ENCODE peak calls at places on chromosomes 1 and 21, in seven cellular contexts. W is transverse colon; D is IMR-90; R is lower lobe of right lung; F is BE2C; K is CD8-positive, alpha-beta T cell; L is GM23338. O is an unnamed sample. For H3K4me1, the result is how much of the 10 kb centered on the place peaks cover.

GRCh38 chr1:226051356-226051755 is 11.2 kb upstream of the H3-3A start:
- DNase-seq in W (no peak), D (no peak), R (no peak), F (no peak), K (no peak), L (no peak), O (no peak)

GRCh38 chr1:42931911-42932422 is 26.7 kb downstream of the SLC2A1 start:
- DNase-seq in W (peak), D (no peak), R (peak), F (peak), K (peak), L (peak), O (no peak)

GRCh38 chr1:169860750-169861149 is 32.9 kb downstream of the SCYL3 start:
- DNase-seq in W (no peak), D (no peak), R (no peak), F (no peak), K (no peak), L (no peak), O (peak)

GRCh38 chr1:42295816-42296215 is 39.2 kb downstream of the FOXJ3 start:
- DNase-seq in W (no peak), D (no peak), R (no peak), F (no peak), K (no peak), L (no peak), O (no peak)

GRCh38 chr1:18956189-18957135 is at the start of gene IFFO2:
- DNase-seq in W (peak), D (peak), R (peak), F (peak), K (peak), L (peak), O (peak)

GRCh38 chr1:52996653-52997052 is 65.4 kb upstream of the PODN start:
- DNase-seq in W (no peak), D (peak), R (no peak), F (no peak), K (no peak), L (no peak), O (no peak)

GRCh38 chr1:233518344-233518743 is 95.6 kb upstream of the KCNK1 start:
- DNase-seq in W (peak), D (no peak), R (no peak), F (peak), K (no peak), L (peak), O (no peak)

GRCh38 chr1:97069312-97069711 is 347.7 kb downstream of the PTBP2 start:
- DNase-seq in W (no peak), D (no peak), R (no peak), F (no peak), K (no peak), L (no peak), O (no peak)

GRCh38 chr1:33288976-33289857 is 31.7 kb downstream of the A3GALT2 start:
- DNase-seq in W (no peak), D (no peak), R (no peak), F (no peak), K (no peak), L (no peak), O (no peak)

GRCh38 chr1:247906504-247907047 is 11.2 kb downstream of the OR2W3 start:
- DNase-seq in W (peak), D (peak), R (no peak), F (no peak), K (no peak), L (peak), O (no peak)

GRCh38 chr1:78918157-78918556 is 88.4 kb downstream of the ADGRL4 start:
- DNase-seq in W (no peak), D (peak), R (no peak), F (no peak), K (no peak), L (no peak), O (no peak)

GRCh38 chr1:42152907-42153597 is at the start of gene GUCA2B:
- DNase-seq in W (peak), D (no peak), R (no peak), F (no peak), K (no peak), L (no peak), O (no peak)

GRCh38 chr1:107936498-107937481 is 28.2 kb downstream of the VAV3 start:
- DNase-seq in W (peak), D (peak), R (no peak), F (no peak), K (peak), L (peak), O (no peak)

GRCh38 chr1:162679298-162679697 is 47.0 kb downstream of the DDR2 start:
- DNase-seq in W (no peak), D (no peak), R (no peak), F (no peak), K (no peak), L (no peak), O (no peak)

GRCh38 chr1:82775402-82776000 is 974.8 kb downstream of the ADGRL2 start:
- DNase-seq in W (peak), D (no peak), R (peak), F (peak), K (no peak), L (peak), O (peak)

GRCh38 chr1:204093421-204093717 is 20.5 kb downstream of the SOX13 start:
- DNase-seq in W (peak), D (no peak), R (no peak), F (peak), K (no peak), L (no peak), O (peak)

GRCh38 chr1:222454196-222454595 is 93.7 kb downstream of the HHIPL2 start:
- DNase-seq in W (no peak), D (peak), R (no peak), F (no peak), K (no peak), L (no peak), O (no peak)

GRCh38 chr1:53384796-53385195 is 56.9 kb upstream of the LRP8 start:
- DNase-seq in W (no peak), D (no peak), R (no peak), F (no peak), K (no peak), L (no peak), O (no peak)

GRCh38 chr1:81305997-81306452 is 494.7 kb upstream of the ADGRL2 start:
- DNase-seq in W (no peak), D (peak), R (no peak), F (peak), K (no peak), L (peak), O (no peak)

GRCh38 chr1:66088787-66089186 is 296.1 kb downstream of the PDE4B start:
- DNase-seq in W (no peak), D (no peak), R (no peak), F (no peak), K (no peak), L (no peak), O (no peak)

GRCh38 chr1:80212021-80212420 is 1205.5 kb upstream of the ADGRL4 start:
- DNase-seq in W (no peak), D (peak), R (no peak), F (no peak), K (no peak), L (no peak), O (no peak)

GRCh38 chr1:28735961-28736449 is 735 bp upstream of the YTHDF2 start:
- DNase-seq in W (no peak), D (no peak), R (no peak), F (no peak), K (no peak), L (peak), O (no peak)

GRCh38 chr1:161721738-161722343 is 497 bp downstream of the FCRLB start:
- DNase-seq in W (no peak), D (peak), R (no peak), F (no peak), K (no peak), L (no peak), O (no peak)

GRCh38 chr1:198598796-198599321 is 40.0 kb upstream of the PTPRC start:
- DNase-seq in W (no peak), D (no peak), R (no peak), F (no peak), K (no peak), L (no peak), O (no peak)

GRCh38 chr1:100861379-100861778 is 33.3 kb downstream of the EXTL2 start:
- DNase-seq in W (no peak), D (peak), R (no peak), F (no peak), K (no peak), L (no peak), O (no peak)

GRCh38 chr1:89692601-89693503 is 59.9 kb downstream of the LRRC8C start:
- DNase-seq in W (no peak), D (peak), R (no peak), F (peak), K (no peak), L (no peak), O (no peak)

GRCh38 chr1:99004270-99005141 is at the start of gene PLPPR5:
- DNase-seq in W (no peak), D (peak), R (no peak), F (peak), K (no peak), L (peak), O (no peak)

GRCh38 chr1:29890201-29890959 is 654.1 kb downstream of the PTPRU start:
- DNase-seq in W (no peak), D (no peak), R (no peak), F (no peak), K (no peak), L (no peak), O (no peak)

GRCh38 chr21:32888971-32889370 is 117.4 kb upstream of the PAXBP1 start:
- DNase-seq in W (no peak), D (no peak), R (no peak), F (no peak), K (no peak), L (peak), O (no peak)

GRCh38 chr1:162276493-162276892 is 100.2 kb downstream of the SPATA46 start:
- DNase-seq in W (no peak), D (peak), R (no peak), F (no peak), K (no peak), L (peak), O (peak)

GRCh38 chr1:6053206-6053546 is 7.5 kb downstream of the KCNAB2 start:
- DNase-seq in W (no peak), D (no peak), R (no peak), F (no peak), K (no peak), L (no peak), O (no peak)

GRCh38 chr1:218460367-218460766 is 115.2 kb downstream of the TGFB2 start:
- DNase-seq in W (no peak), D (peak), R (no peak), F (no peak), K (no peak), L (peak), O (no peak)

DNA sequence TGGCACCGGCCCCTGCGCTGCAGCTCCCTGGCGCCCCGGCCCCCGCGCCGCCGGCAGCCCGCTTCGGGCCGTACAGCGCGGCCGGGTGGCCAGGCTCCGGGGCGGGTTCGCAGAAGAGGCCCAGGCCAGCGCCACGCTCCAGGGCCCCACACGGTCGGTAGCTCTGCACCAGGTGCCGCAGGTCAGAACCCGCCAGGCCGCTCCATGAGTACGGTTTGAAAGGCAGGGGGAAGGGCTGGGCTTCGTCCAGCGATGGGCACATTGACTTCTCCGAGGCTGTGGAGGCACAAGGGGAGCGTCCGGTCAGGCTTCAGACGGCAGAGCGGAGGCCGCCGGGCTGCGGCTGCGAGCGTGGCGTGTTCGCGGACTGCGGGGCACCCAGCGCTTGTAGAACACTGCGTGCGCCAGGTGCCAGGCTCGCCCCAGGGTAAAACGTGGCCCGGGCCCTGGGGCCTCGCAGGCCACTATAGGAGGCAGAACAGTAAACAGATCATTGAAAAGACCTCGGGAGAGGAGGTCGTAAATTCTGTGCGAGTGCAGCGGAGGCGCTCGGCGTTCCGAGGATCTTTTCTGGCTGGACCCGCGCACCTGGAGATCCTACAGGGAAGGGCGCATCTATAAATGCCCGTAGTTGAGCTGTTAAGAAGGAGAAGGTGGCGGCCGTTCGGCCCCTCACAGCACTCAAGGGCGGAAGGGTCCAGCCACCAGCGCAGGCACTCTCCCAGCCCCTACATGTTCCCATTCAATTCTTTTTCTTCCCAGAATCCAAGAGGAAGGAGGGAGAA is 5.7 kb downstream of the GFI1 start:
- DNase-seq in W (no peak), D (no peak), R (peak), F (no peak), K (no peak), L (peak), O (no peak)
- H3K4me1 ChIP-seq in W (half or more), D (under half), R (half or more), F (under half), K (under half), L (under half), O (under half)

GRCh38 chr21:38475519-38475918 is 22.8 kb downstream of the ERG start:
- DNase-seq in W (no peak), D (no peak), R (no peak), F (no peak), K (no peak), L (peak), O (no peak)
- H3K4me1 ChIP-seq in W (under half), D (under half), R (under half), F (under half), K (under half), L (under half), O (under half)

DNA sequence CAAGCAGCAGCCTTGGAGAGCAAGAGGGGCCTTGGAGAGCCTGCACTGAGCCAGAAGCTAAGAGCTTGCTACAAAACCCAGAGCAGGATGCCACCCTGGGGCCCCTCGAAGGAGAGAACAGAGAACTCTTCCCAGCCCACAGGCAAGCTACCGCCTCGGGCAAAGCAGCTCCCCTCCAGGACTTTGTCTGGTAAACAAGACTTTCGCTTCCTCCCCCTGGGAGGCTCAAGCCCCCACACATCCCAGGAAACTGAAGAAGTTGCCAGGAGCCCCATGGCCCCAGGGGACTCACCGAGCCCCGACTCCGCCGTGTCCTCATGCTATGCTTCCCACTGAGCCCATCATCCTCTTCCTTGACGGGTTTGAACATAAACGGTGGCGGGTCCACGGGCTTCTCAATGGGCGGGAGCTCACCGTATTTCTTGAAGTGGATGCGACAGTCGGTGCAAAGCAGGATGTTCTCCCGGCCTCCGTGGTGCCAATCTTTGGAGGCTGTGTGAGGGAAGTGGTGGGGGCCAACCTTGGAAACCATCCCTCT is 45.9 kb downstream of the SLC45A1 start:
- DNase-seq in W (no peak), D (no peak), R (no peak), F (no peak), K (no peak), L (no peak), O (no peak)
- H3K4me1 ChIP-seq in W (under half), D (under half), R (under half), F (under half), K (under half), L (under half), O (under half)

GRCh38 chr21:34511787-34512451 is at the start of gene KCNE1:
- DNase-seq in W (no peak), D (no peak), R (peak), F (no peak), K (no peak), L (no peak), O (no peak)

GRCh38 chr21:34510148-34511142 is 1.6 kb downstream of the KCNE1 start:
- DNase-seq in W (peak), D (peak), R (peak), F (peak), K (no peak), L (peak), O (peak)

GRCh38 chr21:34511154-34511553 is 856 bp downstream of the KCNE1 start:
- DNase-seq in W (no peak), D (no peak), R (no peak), F (no peak), K (no peak), L (no peak), O (no peak)

GRCh38 chr21:34514576-34515135 is 2.6 kb upstream of the KCNE1 start:
- DNase-seq in W (no peak), D (peak), R (no peak), F (no peak), K (no peak), L (no peak), O (no peak)

GRCh38 chr21:34513109-34513675 is 1.2 kb upstream of the KCNE1 start:
- DNase-seq in W (no peak), D (no peak), R (no peak), F (no peak), K (no peak), L (no peak), O (no peak)
- H3K4me1 ChIP-seq in W (under half), D (under half), R (under half), F (under half), K (under half), L (under half), O (under half)

GRCh38 chr1:22140681-22141080 is 2.2 kb downstream of the WNT4 start:
- DNase-seq in W (no peak), D (no peak), R (no peak), F (no peak), K (no peak), L (peak), O (no peak)

GRCh38 chr1:22139817-22140216 is 3.1 kb downstream of the WNT4 start:
- DNase-seq in W (no peak), D (no peak), R (no peak), F (peak), K (no peak), L (no peak), O (no peak)

GRCh38 chr1:22141493-22141892 is 1.4 kb downstream of the WNT4 start:
- DNase-seq in W (no peak), D (no peak), R (no peak), F (no peak), K (no peak), L (no peak), O (no peak)

GRCh38 chr1:22137006-22137720 is 5.7 kb downstream of the WNT4 start:
- DNase-seq in W (no peak), D (peak), R (no peak), F (no peak), K (no peak), L (peak), O (no peak)

GRCh38 chr1:22139066-22139594 is 3.8 kb downstream of the WNT4 start:
- DNase-seq in W (no peak), D (no peak), R (no peak), F (peak), K (no peak), L (no peak), O (no peak)
- H3K4me1 ChIP-seq in W (under half), D (under half), R (under half), F (under half), K (under half), L (under half), O (under half)

DNA sequence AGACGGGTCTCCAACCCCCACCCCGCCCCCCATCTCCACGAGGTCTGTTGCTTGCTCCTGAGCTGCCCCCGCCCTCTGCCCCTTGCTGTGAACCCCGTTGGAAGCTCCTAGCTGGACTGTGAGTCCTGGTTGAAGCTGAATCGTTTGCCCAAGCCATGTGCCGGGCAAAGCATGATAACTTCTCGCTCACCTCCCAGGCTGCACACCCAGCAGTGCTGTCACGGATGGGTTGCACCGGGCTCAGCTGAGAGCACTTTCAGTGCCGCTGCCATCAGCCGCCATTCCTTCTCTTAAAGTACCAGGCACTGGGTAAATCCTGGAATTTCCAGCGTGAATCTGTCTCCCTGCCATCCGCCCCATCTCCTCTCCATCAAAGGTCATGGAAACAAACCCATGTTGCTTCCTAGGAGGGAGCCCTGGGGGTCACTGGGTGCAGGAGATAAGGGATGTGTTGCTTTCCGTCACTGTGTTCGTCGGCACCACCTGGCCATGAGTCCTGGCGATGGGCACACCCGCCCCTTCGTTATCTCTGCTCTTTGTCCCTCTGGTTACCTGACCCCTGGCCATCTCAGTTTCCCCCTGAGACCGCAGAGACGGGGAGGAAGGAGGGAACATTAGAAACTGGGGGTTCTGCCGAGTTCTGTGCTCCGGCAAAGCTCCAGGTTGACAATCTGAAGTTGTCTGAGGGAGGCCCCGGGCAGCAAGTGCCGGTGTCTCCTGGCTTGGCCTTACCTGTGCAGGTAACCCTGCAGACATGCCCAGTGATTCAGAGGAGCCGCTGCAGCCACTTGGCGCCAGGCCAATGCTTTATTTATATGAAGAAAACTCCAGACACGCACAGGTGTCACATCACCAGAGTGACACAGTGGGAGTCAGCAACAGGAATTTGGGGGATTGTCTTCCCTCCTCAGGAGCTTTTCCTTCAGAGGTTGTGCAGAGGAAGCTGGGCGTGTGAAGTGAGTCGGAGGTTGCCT is 2.7 kb downstream of the PDE9A start:
- DNase-seq in W (peak), D (no peak), R (no peak), F (no peak), K (no peak), L (peak), O (no peak)
- H3K4me1 ChIP-seq in W (half or more), D (under half), R (under half), F (under half), K (under half), L (under half), O (under half)

GRCh38 chr1:23561076-23561812 is 1.9 kb upstream of the ID3 start:
- DNase-seq in W (no peak), D (no peak), R (peak), F (no peak), K (no peak), L (no peak), O (no peak)
- H3K4me1 ChIP-seq in W (half or more), D (under half), R (half or more), F (under half), K (under half), L (half or more), O (half or more)